ENCODE peak calls at places on chromosomes 1 and 21, in seven cellular contexts. O, F, H, G, U, N and Z are unnamed samples.

GRCh38 chr1:173330149-173330951 is 123.2 kb upstream of the TNFSF4 start:
- DNase-seq in F (peak), U (peak), G (no peak), N (no peak), H (no peak), O (peak), Z (no peak)

GRCh38 chr1:66315675-66316074 is 218.3 kb upstream of the SGIP1 start:
- DNase-seq in H (no peak), O (no peak), U (peak), G (no peak), N (no peak), F (no peak), Z (peak)

GRCh38 chr1:113930499-113931161 is 1.5 kb downstream of the HIPK1 start:
- DNase-seq in H (no peak), G (no peak), F (peak), N (peak), U (peak), O (peak), Z (peak)

GRCh38 chr1:2061065-2061778 is 11.0 kb downstream of the PRKCZ start:
- DNase-seq in U (no peak), N (no peak), H (no peak), F (no peak), O (no peak), G (no peak), Z (no peak)

GRCh38 chr1:44418022-44418673 is 13.1 kb downstream of the RNF220 start:
- DNase-seq in H (no peak), G (no peak), N (peak), U (peak), F (no peak), O (no peak), Z (no peak)

GRCh38 chr1:51351907-51352306 is 21.5 kb upstream of the TTC39A start:
- DNase-seq in H (no peak), G (no peak), F (no peak), O (no peak), U (no peak), N (no peak), Z (no peak)

GRCh38 chr21:15221799-15222386 is 157.1 kb upstream of the NRIP1 start:
- DNase-seq in U (peak), F (no peak), G (no peak), O (peak), N (peak), H (peak), Z (peak)

GRCh38 chr1:200294241-200294640 is 115.6 kb downstream of the ZNF281 start:
- DNase-seq in U (peak), N (no peak), G (no peak), H (no peak), O (no peak), F (no peak), Z (no peak)

GRCh38 chr1:15418811-15419515 is 9.3 kb downstream of the EFHD2 start:
- DNase-seq in G (no peak), N (no peak), H (no peak), F (no peak), O (no peak), U (no peak), Z (peak)

GRCh38 chr1:170305777-170306299 is 160.1 kb downstream of the NTMT2 start:
- DNase-seq in U (no peak), N (no peak), O (peak), G (no peak), F (no peak), H (no peak), Z (no peak)

GRCh38 chr1:162285149-162285561 is 91.5 kb downstream of the SPATA46 start:
- DNase-seq in H (peak), U (peak), O (no peak), G (no peak), N (no peak), F (peak), Z (peak)

GRCh38 chr1:54989473-54989872 is 9.0 kb downstream of the TMEM61 start:
- DNase-seq in H (no peak), F (no peak), G (no peak), O (no peak), U (no peak), N (no peak), Z (no peak)

GRCh38 chr1:236141447-236142357 is 637 bp upstream of the GPR137B start:
- DNase-seq in N (peak), F (no peak), O (no peak), G (peak), H (no peak), U (peak), Z (peak)

GRCh38 chr1:239858058-239858457 is 233.6 kb upstream of the FMN2 start:
- DNase-seq in H (no peak), N (peak), O (no peak), U (peak), F (no peak), G (no peak), Z (peak)

GRCh38 chr1:87154351-87154750 is 174.3 kb upstream of the LMO4 start:
- DNase-seq in H (no peak), F (no peak), N (no peak), G (no peak), O (no peak), U (no peak), Z (peak)

GRCh38 chr21:42855143-42855936 is 24.0 kb downstream of the WDR4 start:
- DNase-seq in N (no peak), G (no peak), H (no peak), U (no peak), F (no peak), O (no peak), Z (no peak)

GRCh38 chr1:202154766-202155477 is 5.5 kb downstream of the PTPN7 start:
- DNase-seq in G (peak), U (peak), N (peak), F (peak), O (peak), H (no peak), Z (peak)

GRCh38 chr1:28244549-28245251 is 8.8 kb downstream of the ATP5IF1 start:
- DNase-seq in N (no peak), H (peak), U (no peak), F (peak), O (peak), G (no peak), Z (no peak)

GRCh38 chr1:98048234-98048633 is 127.4 kb upstream of the DPYD start:
- DNase-seq in G (peak), H (peak), O (peak), U (peak), N (peak), F (peak), Z (peak)

GRCh38 chr1:47942238-47942629 is 55.0 kb downstream of the TRABD2B start:
- DNase-seq in N (no peak), H (no peak), U (peak), G (no peak), O (no peak), F (no peak), Z (peak)

GRCh38 chr21:16633851-16634521 is 878.9 kb upstream of the CXADR start:
- DNase-seq in F (no peak), O (no peak), G (no peak), U (no peak), H (no peak), N (no peak), Z (no peak)

GRCh38 chr1:219518168-219518905 is 94.6 kb downstream of the ZC3H11B start:
- DNase-seq in G (peak), F (no peak), H (no peak), N (no peak), U (peak), O (no peak), Z (peak)

GRCh38 chr1:6704746-6705145 is 3.1 kb upstream of the DNAJC11 start:
- DNase-seq in N (no peak), O (peak), U (no peak), F (peak), G (no peak), H (no peak), Z (no peak)

GRCh38 chr1:228177183-228177475 is 11.5 kb downstream of the IBA57 start:
- DNase-seq in G (no peak), H (no peak), N (no peak), U (no peak), F (no peak), O (no peak), Z (no peak)

GRCh38 chr21:46161800-46162592 is 6.6 kb upstream of the FTCD start:
- DNase-seq in H (no peak), O (no peak), U (no peak), G (no peak), F (no peak), N (peak), Z (no peak)

GRCh38 chr1:15153184-15153841 is at the start of gene TMEM51:
- DNase-seq in N (peak), U (peak), O (no peak), H (peak), F (peak), G (no peak), Z (peak)

GRCh38 chr1:46446646-46447498 is 42.8 kb upstream of the DMBX1 start:
- DNase-seq in G (no peak), O (peak), U (peak), N (peak), F (peak), H (peak), Z (peak)

GRCh38 chr1:46447499-46448108 is 42.0 kb upstream of the DMBX1 start:
- DNase-seq in G (no peak), F (no peak), H (no peak), N (no peak), O (no peak), U (no peak), Z (no peak)

GRCh38 chr1:46448109-46448911 is 41.3 kb upstream of the DMBX1 start:
- DNase-seq in O (no peak), F (no peak), G (no peak), U (no peak), H (no peak), N (peak), Z (no peak)

GRCh38 chr1:46444466-46444865 is 45.2 kb upstream of the DMBX1 start:
- DNase-seq in F (no peak), U (no peak), N (no peak), G (no peak), H (no peak), O (no peak), Z (no peak)

DNA sequence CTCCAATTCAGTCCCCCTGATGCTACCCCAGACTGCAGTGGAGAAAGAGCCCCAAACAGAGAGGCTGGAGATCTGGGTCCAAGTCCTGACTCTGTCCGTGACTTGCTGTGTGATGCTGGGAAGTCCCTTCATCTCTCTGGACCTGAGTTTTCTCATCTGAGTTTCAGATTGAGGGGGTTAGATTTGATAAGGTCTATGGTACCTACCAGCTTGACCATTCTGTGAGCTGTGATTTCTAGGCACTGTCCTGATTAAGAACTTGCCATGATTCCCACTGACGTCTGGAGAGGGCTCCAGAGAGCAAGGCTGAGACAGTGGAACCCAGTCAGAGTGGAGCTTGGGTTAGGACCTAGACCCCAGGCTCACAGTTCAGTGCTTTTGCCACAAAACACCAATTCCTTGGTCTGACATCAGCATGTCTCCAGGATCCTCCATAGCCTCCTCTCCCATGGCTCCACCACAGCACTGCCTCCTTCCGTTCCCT is 43.8 kb upstream of the DMBX1 start:
- DNase-seq in U (no peak), N (no peak), G (no peak), H (no peak), O (no peak), F (no peak), Z (no peak)
- TF ChIP-seq CTCF in U (peak), N (peak), G (peak), H (no peak), O (no peak), F (peak), Z (no peak)

DNA sequence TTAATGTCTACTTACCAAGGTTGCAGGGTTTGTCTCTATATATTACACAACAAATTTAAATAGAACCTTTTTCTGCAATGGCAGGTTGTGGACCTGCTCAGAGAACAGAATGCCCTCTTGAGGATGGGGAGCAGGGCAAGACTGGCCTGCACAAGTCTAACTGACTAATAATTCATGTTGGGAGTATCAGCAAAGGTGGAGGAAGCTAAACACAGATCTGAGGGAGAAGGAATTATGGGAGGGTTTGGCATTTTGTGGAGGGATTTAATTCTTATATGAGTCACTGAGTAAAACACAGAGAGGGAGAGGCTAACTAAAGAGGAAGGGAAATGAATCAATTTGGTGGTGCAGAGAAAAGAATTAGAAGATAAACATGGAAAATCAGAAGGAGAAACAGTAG is 40.0 kb downstream of the CLDN17 start:
- DNase-seq in O (no peak), U (peak), H (no peak), N (no peak), G (no peak), F (no peak), Z (no peak)
- TF ChIP-seq CTCF in O (no peak), U (no peak), H (no peak), N (no peak), G (no peak), F (no peak), Z (no peak)

GRCh38 chr1:24535021-24535424 is 20.9 kb upstream of the NCMAP start:
- DNase-seq in O (peak), G (no peak), U (no peak), F (peak), N (no peak), H (no peak), Z (no peak)
- TF ChIP-seq CTCF in O (no peak), G (no peak), U (no peak), F (peak), N (no peak), H (no peak), Z (no peak)

GRCh38 chr21:34092241-34092921 is 19.0 kb downstream of the MRPS6 start:
- DNase-seq in O (no peak), G (no peak), F (no peak), U (no peak), N (no peak), H (no peak), Z (no peak)

GRCh38 chr21:34093083-34093482 is 19.7 kb downstream of the MRPS6 start:
- DNase-seq in N (no peak), O (no peak), H (no peak), F (no peak), U (no peak), G (no peak), Z (no peak)

GRCh38 chr21:34091032-34091431 is 17.7 kb downstream of the MRPS6 start:
- DNase-seq in H (no peak), N (no peak), U (no peak), O (no peak), G (no peak), F (no peak), Z (no peak)

GRCh38 chr21:34088752-34089151 is 15.4 kb downstream of the MRPS6 start:
- DNase-seq in O (no peak), U (no peak), H (no peak), G (no peak), N (no peak), F (no peak), Z (no peak)

DNA sequence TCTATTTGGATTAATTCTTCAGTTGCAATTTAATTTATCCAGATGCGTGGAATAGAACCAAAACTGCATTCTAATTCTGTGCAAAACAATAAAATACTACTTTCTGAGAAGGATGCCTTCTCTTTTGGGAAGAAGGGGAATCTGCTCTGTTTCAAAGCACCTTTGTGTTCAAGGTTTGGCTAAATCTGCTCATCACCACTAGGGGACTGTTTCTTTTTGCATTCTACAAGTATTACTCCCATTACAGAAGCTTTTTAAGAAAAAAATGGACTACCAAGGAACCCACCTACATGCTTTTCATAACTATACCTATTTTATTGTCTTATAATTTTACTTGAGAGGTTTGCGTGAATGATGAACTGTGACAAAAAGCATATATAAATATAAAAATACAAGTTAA is 18.2 kb downstream of the MRPS6 start:
- DNase-seq in O (peak), N (peak), H (no peak), F (no peak), G (no peak), U (peak), Z (no peak)
- TF ChIP-seq CTCF in O (peak), N (peak), H (no peak), F (peak), G (peak), U (peak), Z (no peak)

GRCh38 chr1:40979241-40980067 is at the start of gene CTPS1:
- DNase-seq in N (peak), G (peak), H (peak), U (peak), F (peak), O (peak), Z (peak)
- TF ChIP-seq CTCF in N (peak), G (peak), H (no peak), U (peak), F (peak), O (peak), Z (no peak)

GRCh38 chr1:25501235-25502058 is 42.0 kb upstream of the LDLRAP1 start:
- DNase-seq in H (no peak), O (no peak), F (no peak), U (peak), G (peak), N (peak), Z (no peak)
- TF ChIP-seq CTCF in H (no peak), O (peak), F (peak), U (peak), G (peak), N (peak), Z (no peak)

GRCh38 chr1:150146853-150147542 is 2.7 kb upstream of the PLEKHO1 start:
- DNase-seq in F (no peak), O (no peak), G (no peak), H (no peak), U (no peak), N (no peak), Z (no peak)

GRCh38 chr1:150141452-150141851 is 8.3 kb upstream of the PLEKHO1 start:
- DNase-seq in F (no peak), U (no peak), O (no peak), G (no peak), N (no peak), H (no peak), Z (no peak)

GRCh38 chr1:150138044-150138443 is 11.7 kb upstream of the PLEKHO1 start:
- DNase-seq in N (no peak), O (no peak), G (no peak), F (no peak), U (no peak), H (no peak), Z (no peak)

GRCh38 chr1:150144606-150145005 is 5.1 kb upstream of the PLEKHO1 start:
- DNase-seq in O (no peak), N (no peak), G (no peak), F (no peak), U (no peak), H (no peak), Z (no peak)

DNA sequence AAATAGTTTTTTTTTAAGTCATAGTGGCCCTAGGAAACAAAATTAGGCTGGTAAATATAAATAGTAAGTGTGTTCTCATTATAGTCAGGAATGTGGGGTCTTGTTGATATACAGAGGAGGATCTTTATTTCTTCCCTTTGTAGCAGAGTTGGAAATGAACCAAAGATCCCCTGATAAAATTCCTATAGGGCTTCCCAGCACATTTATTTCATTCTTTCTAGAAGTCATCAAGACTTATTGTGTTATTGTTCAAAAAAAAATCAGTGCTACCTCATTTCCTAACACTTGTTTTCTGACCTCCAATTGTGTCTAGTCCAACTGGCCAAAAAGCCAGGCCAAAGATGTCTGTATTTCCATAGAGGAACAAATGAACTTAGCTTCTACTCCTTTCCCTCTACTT is 7.6 kb upstream of the PLEKHO1 start:
- DNase-seq in N (no peak), G (no peak), O (no peak), F (no peak), H (no peak), U (no peak), Z (no peak)
- TF ChIP-seq CTCF in N (no peak), G (no peak), O (no peak), F (no peak), H (no peak), U (no peak), Z (no peak)

DNA sequence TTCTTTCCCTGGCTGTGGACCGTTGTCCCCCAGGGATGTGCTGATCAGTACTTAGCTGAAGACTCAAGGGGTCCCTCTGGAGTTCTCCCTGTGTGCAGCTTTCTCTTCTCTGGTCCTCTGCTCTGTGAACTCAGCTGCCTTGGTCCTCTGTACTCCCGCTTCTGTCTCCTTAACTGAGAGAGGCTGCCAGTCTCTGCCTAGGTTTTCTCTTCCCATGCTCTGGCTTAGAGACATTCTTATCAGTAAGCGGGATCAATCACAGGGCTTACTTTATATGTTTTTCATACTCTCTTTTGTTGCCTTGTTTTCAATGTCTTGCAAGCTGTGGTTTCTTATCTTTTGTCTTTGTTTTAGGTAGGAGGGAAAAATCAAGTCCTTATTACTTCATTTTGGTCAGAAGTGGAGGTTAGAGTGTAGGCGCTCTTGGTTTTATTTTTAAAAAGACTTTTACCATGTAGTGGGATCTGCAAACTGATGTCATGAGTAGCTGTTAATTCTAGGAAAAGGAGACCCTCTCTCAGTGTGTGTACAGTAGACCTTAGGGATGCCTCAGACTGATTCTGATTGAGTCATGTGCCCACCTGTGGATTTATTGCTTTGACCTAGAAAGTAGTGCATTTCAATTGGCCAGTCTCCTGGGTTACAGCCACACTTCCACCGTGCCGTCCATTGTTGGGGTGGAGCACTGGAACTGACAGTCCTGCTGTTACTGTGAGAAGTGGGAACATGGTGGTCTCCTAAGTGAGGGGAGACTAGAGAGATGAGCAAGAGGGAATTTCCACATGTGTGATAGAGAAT is 46.6 kb downstream of the TTC3 start:
- DNase-seq in O (no peak), H (no peak), N (peak), G (no peak), F (no peak), U (no peak), Z (no peak)
- TF ChIP-seq CTCF in O (no peak), H (no peak), N (peak), G (no peak), F (no peak), U (no peak), Z (no peak)

DNA sequence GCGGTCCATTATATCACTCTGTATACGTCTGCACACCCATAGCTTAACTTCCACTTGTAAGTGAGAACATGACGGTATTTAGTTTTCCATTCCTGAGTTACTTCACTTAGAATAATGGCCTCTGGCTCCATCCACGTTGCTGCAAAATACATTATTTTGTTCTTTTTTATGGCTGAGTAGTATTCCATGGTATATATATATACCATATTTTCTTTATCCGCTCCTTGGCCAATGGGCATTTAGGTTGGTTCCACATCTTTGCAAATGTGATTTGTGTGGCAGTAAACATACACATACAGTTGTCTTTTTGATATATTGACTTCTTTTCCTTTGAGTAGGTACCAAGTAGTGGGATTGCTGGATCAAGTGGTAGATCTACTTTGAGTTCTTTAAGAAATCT is 245.1 kb downstream of the NFIA start:
- DNase-seq in N (no peak), F (no peak), U (no peak), H (no peak), O (no peak), G (no peak), Z (no peak)
- TF ChIP-seq CTCF in N (no peak), F (no peak), U (no peak), H (no peak), O (no peak), G (no peak), Z (no peak)